ENCODE peak calls at places on chromosome 21, in five cellular contexts. One of them, this sample, is unnamed.

GRCh38 chr21:23316190-23316589 is 2291.1 kb downstream of the MRPL39 start:
- DNase-seq in HEK293T: no peak
- DNase-seq in HepG2: no peak
- DNase-seq in H1: no peak
- DNase-seq in NT2/D1: no peak
- DNase-seq in this sample: no peak

GRCh38 chr21:35084869-35085268 is 35.8 kb upstream of the RUNX1 start:
- DNase-seq in HEK293T: no peak
- DNase-seq in HepG2: no peak
- DNase-seq in H1: no peak
- DNase-seq in NT2/D1: no peak
- DNase-seq in this sample: no peak

GRCh38 chr21:42084079-42084478 is 13.0 kb downstream of the UMODL1 start:
- DNase-seq in HEK293T: no peak
- DNase-seq in HepG2: no peak
- DNase-seq in H1: no peak
- DNase-seq in NT2/D1: no peak
- DNase-seq in this sample: no peak

GRCh38 chr21:35840197-35840799 is 220.0 kb downstream of the SETD4 start:
- DNase-seq in HEK293T: peak
- DNase-seq in HepG2: peak
- DNase-seq in H1: no peak
- DNase-seq in NT2/D1: peak
- DNase-seq in this sample: no peak

GRCh38 chr21:16195476-16195875 is 465.7 kb downstream of the USP25 start:
- DNase-seq in HEK293T: no peak
- DNase-seq in HepG2: no peak
- DNase-seq in H1: no peak
- DNase-seq in NT2/D1: no peak
- DNase-seq in this sample: no peak

GRCh38 chr21:44910229-44911065 is 10.3 kb downstream of the ITGB2 start:
- DNase-seq in HEK293T: no peak
- DNase-seq in HepG2: peak
- DNase-seq in H1: no peak
- DNase-seq in NT2/D1: no peak
- DNase-seq in this sample: no peak

GRCh38 chr21:14273736-14274538 is 58.0 kb downstream of the RBM11 start:
- DNase-seq in HEK293T: no peak
- DNase-seq in HepG2: no peak
- DNase-seq in H1: peak
- DNase-seq in NT2/D1: no peak
- DNase-seq in this sample: no peak

GRCh38 chr21:20943476-20944085 is 54.6 kb upstream of the NCAM2 start:
- DNase-seq in HEK293T: no peak
- DNase-seq in HepG2: no peak
- DNase-seq in H1: no peak
- DNase-seq in NT2/D1: no peak
- DNase-seq in this sample: no peak

GRCh38 chr21:36964398-36964797 is 2.1 kb downstream of the HLCS start:
- DNase-seq in HEK293T: no peak
- DNase-seq in HepG2: no peak
- DNase-seq in H1: no peak
- DNase-seq in NT2/D1: no peak
- DNase-seq in this sample: no peak

GRCh38 chr21:27694667-27695066 is 727.8 kb upstream of the ADAMTS5 start:
- DNase-seq in HEK293T: no peak
- DNase-seq in HepG2: no peak
- DNase-seq in H1: no peak
- DNase-seq in NT2/D1: no peak
- DNase-seq in this sample: no peak

GRCh38 chr21:27818847-27819246 is 852.0 kb upstream of the ADAMTS5 start:
- DNase-seq in HEK293T: no peak
- DNase-seq in HepG2: no peak
- DNase-seq in H1: no peak
- DNase-seq in NT2/D1: no peak
- DNase-seq in this sample: no peak

GRCh38 chr21:35611752-35612151 is 448.6 kb downstream of the SETD4 start:
- DNase-seq in HEK293T: no peak
- DNase-seq in HepG2: no peak
- DNase-seq in H1: no peak
- DNase-seq in NT2/D1: no peak
- DNase-seq in this sample: no peak

GRCh38 chr21:35377505-35378090 is 328.5 kb upstream of the RUNX1 start:
- DNase-seq in HEK293T: no peak
- DNase-seq in HepG2: no peak
- DNase-seq in H1: no peak
- DNase-seq in NT2/D1: no peak
- DNase-seq in this sample: no peak

GRCh38 chr21:25942145-25942544 is 207.4 kb downstream of the GABPA start:
- DNase-seq in HEK293T: no peak
- DNase-seq in HepG2: no peak
- DNase-seq in H1: no peak
- DNase-seq in NT2/D1: no peak
- DNase-seq in this sample: no peak

GRCh38 chr21:36323032-36323431 is 3.0 kb downstream of the MORC3 start:
- DNase-seq in HEK293T: no peak
- DNase-seq in HepG2: no peak
- DNase-seq in H1: no peak
- DNase-seq in NT2/D1: no peak
- DNase-seq in this sample: no peak

GRCh38 chr21:36791695-36792451 is 93.0 kb downstream of the SIM2 start:
- DNase-seq in HEK293T: no peak
- DNase-seq in HepG2: no peak
- DNase-seq in H1: no peak
- DNase-seq in NT2/D1: peak
- DNase-seq in this sample: no peak

GRCh38 chr21:41064325-41064724 is 103.6 kb upstream of the BACE2 start:
- DNase-seq in HEK293T: no peak
- DNase-seq in HepG2: no peak
- DNase-seq in H1: no peak
- DNase-seq in NT2/D1: no peak
- DNase-seq in this sample: no peak

GRCh38 chr21:44933199-44933937 is 6.5 kb upstream of the SLX9 start:
- DNase-seq in HEK293T: no peak
- DNase-seq in HepG2: no peak
- DNase-seq in H1: no peak
- DNase-seq in NT2/D1: no peak
- DNase-seq in this sample: no peak

GRCh38 chr21:26394341-26394740 is 178.7 kb downstream of the CYYR1 start:
- DNase-seq in HEK293T: no peak
- DNase-seq in HepG2: no peak
- DNase-seq in H1: no peak
- DNase-seq in NT2/D1: no peak
- DNase-seq in this sample: no peak

GRCh38 chr21:28615276-28615675 is 377.4 kb downstream of the LTN1 start:
- DNase-seq in HEK293T: no peak
- DNase-seq in HepG2: no peak
- DNase-seq in H1: no peak
- DNase-seq in NT2/D1: no peak
- DNase-seq in this sample: no peak

GRCh38 chr21:43866659-43867331 is 1.8 kb downstream of the AGPAT3 start:
- DNase-seq in HEK293T: no peak
- DNase-seq in HepG2: peak
- DNase-seq in H1: peak
- DNase-seq in NT2/D1: no peak
- DNase-seq in this sample: peak

GRCh38 chr21:43866233-43866632 is 1.2 kb downstream of the AGPAT3 start:
- DNase-seq in HEK293T: peak
- DNase-seq in HepG2: no peak
- DNase-seq in H1: no peak
- DNase-seq in NT2/D1: no peak
- DNase-seq in this sample: no peak

GRCh38 chr21:43864313-43864805 is 664 bp upstream of the AGPAT3 start:
- DNase-seq in HEK293T: no peak
- DNase-seq in HepG2: no peak
- DNase-seq in H1: peak
- DNase-seq in NT2/D1: no peak
- DNase-seq in this sample: no peak

GRCh38 chr21:43865471-43866181 is 603 bp downstream of the AGPAT3 start:
- DNase-seq in HEK293T: peak
- DNase-seq in HepG2: no peak
- DNase-seq in H1: peak
- DNase-seq in NT2/D1: no peak
- DNase-seq in this sample: no peak

GRCh38 chr21:43864806-43865470 is at the start of gene AGPAT3:
- DNase-seq in HEK293T: peak
- DNase-seq in HepG2: no peak
- DNase-seq in H1: no peak
- DNase-seq in NT2/D1: no peak
- DNase-seq in this sample: no peak
- TF ChIP-seq SUZ12 in HEK293T: no peak
- TF ChIP-seq SUZ12 in HepG2: no peak
- TF ChIP-seq SUZ12 in H1: no peak
- TF ChIP-seq SUZ12 in NT2/D1: no peak
- TF ChIP-seq SUZ12 in this sample: no peak

GRCh38 chr21:33490991-33491372 is 534 bp downstream of the DNAJC28 start:
- DNase-seq in HEK293T: no peak
- DNase-seq in HepG2: no peak
- DNase-seq in H1: no peak
- DNase-seq in NT2/D1: no peak
- DNase-seq in this sample: no peak

GRCh38 chr21:33491373-33492102 is at the start of gene DNAJC28:
- DNase-seq in HEK293T: peak
- DNase-seq in HepG2: peak
- DNase-seq in H1: peak
- DNase-seq in NT2/D1: peak
- DNase-seq in this sample: peak

GRCh38 chr21:33488936-33489335 is 2.6 kb downstream of the DNAJC28 start:
- DNase-seq in HEK293T: no peak
- DNase-seq in HepG2: no peak
- DNase-seq in H1: no peak
- DNase-seq in NT2/D1: no peak
- DNase-seq in this sample: no peak

GRCh38 chr21:33495743-33496142 is 4.2 kb upstream of the DNAJC28 start:
- DNase-seq in HEK293T: no peak
- DNase-seq in HepG2: no peak
- DNase-seq in H1: no peak
- DNase-seq in NT2/D1: no peak
- DNase-seq in this sample: no peak

DNA sequence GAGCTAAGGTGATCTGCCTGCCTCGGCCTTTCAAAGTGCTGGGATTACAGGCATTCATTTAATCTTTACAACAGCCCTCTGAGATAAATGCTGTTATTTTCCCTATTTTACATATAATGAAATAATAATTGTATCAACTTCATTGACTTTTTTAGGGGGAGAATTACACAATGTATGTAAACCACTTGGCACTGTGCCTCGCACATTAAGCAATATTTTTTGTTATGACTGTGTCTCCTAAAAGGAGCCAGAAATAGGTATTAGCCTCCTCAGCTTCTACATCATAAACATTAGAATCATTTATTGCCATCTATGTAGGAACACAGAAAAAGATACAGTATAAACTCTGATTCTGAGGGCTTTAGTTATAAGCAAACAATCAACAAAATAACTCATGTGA is 1.1 kb upstream of the DNAJC28 start:
- DNase-seq in HEK293T: no peak
- DNase-seq in HepG2: no peak
- DNase-seq in H1: no peak
- DNase-seq in NT2/D1: no peak
- DNase-seq in this sample: no peak
- TF ChIP-seq SUZ12 in HEK293T: no peak
- TF ChIP-seq SUZ12 in HepG2: no peak
- TF ChIP-seq SUZ12 in H1: no peak
- TF ChIP-seq SUZ12 in NT2/D1: no peak
- TF ChIP-seq SUZ12 in this sample: no peak

GRCh38 chr21:46189213-46189958 is 5.1 kb upstream of the SPATC1L start:
- DNase-seq in HEK293T: no peak
- DNase-seq in HepG2: no peak
- DNase-seq in H1: no peak
- DNase-seq in NT2/D1: no peak
- DNase-seq in this sample: no peak
- TF ChIP-seq SUZ12 in HEK293T: no peak
- TF ChIP-seq SUZ12 in HepG2: no peak
- TF ChIP-seq SUZ12 in H1: no peak
- TF ChIP-seq SUZ12 in NT2/D1: no peak
- TF ChIP-seq SUZ12 in this sample: no peak

GRCh38 chr21:31354122-31354521 is 10.1 kb upstream of the TIAM1 start:
- DNase-seq in HEK293T: no peak
- DNase-seq in HepG2: no peak
- DNase-seq in H1: no peak
- DNase-seq in NT2/D1: no peak
- DNase-seq in this sample: no peak

GRCh38 chr21:31349208-31349607 is 5.1 kb upstream of the TIAM1 start:
- DNase-seq in HEK293T: no peak
- DNase-seq in HepG2: no peak
- DNase-seq in H1: no peak
- DNase-seq in NT2/D1: no peak
- DNase-seq in this sample: no peak

GRCh38 chr21:31352841-31353240 is 8.8 kb upstream of the TIAM1 start:
- DNase-seq in HEK293T: no peak
- DNase-seq in HepG2: no peak
- DNase-seq in H1: no peak
- DNase-seq in NT2/D1: no peak
- DNase-seq in this sample: no peak

GRCh38 chr21:31351973-31352372 is 7.9 kb upstream of the TIAM1 start:
- DNase-seq in HEK293T: no peak
- DNase-seq in HepG2: no peak
- DNase-seq in H1: no peak
- DNase-seq in NT2/D1: no peak
- DNase-seq in this sample: no peak

GRCh38 chr21:31351438-31351837 is 7.4 kb upstream of the TIAM1 start:
- DNase-seq in HEK293T: peak
- DNase-seq in HepG2: no peak
- DNase-seq in H1: no peak
- DNase-seq in NT2/D1: peak
- DNase-seq in this sample: no peak
- TF ChIP-seq SUZ12 in HEK293T: no peak
- TF ChIP-seq SUZ12 in HepG2: no peak
- TF ChIP-seq SUZ12 in H1: no peak
- TF ChIP-seq SUZ12 in NT2/D1: no peak
- TF ChIP-seq SUZ12 in this sample: no peak

This sample was measured in GM12878.